ENCODE peak calls at places on chromosomes 2 and 18, in five cellular contexts. U is stimulated activated CD8-positive, alpha-beta memory T cell treated with anti-CD3 and anti-CD28 coated beads, Interleukin-12 subunit alpha, Interleukin-12 subunit beta, amount 100 ng/mL, for 4 hours; E is stromal cell of bone marrow; W is brain microvascular endothelial cell; O is iPS DF 19.7. F is an unnamed sample.
A peak's percentile ranks its signal among the peaks of the same experiment; 100 is the strongest.

GRCh38 chr2:83069724-83070123 is 1389.4 kb downstream of the SUCLG1 start:
- DNase-seq in O (no peak), E (no peak), U (no peak), W (peak; percentile 77), F (peak; percentile 18)

GRCh38 chr18:7616661-7617060 is 49.5 kb downstream of the PTPRM start:
- DNase-seq in O (no peak), W (no peak), E (no peak), U (no peak), F (no peak)

GRCh38 chr2:12432985-12433640 is 283.6 kb upstream of the TRIB2 start:
- DNase-seq in E (no peak), U (no peak), O (no peak), W (no peak), F (no peak)

GRCh38 chr2:27720004-27720551 is 51.4 kb upstream of the MRPL33 start:
- DNase-seq in U (peak; percentile 21), W (peak; percentile 92), O (no peak), E (peak; percentile 88), F (peak; percentile 70)

GRCh38 chr18:60193780-60194179 is 178.8 kb downstream of the MC4R start:
- DNase-seq in U (no peak), W (no peak), E (no peak), O (no peak), F (no peak)

GRCh38 chr2:102735431-102736130 is 26.2 kb upstream of the TMEM182 start:
- DNase-seq in W (no peak), O (no peak), E (no peak), U (no peak), F (no peak)

GRCh38 chr2:186771395-186771794 is 77.5 kb downstream of the FAM171B start:
- DNase-seq in E (no peak), O (no peak), U (no peak), W (peak; percentile 33), F (no peak)

GRCh38 chr2:26241928-26242436 is 2.5 kb downstream of the HADHA start:
- DNase-seq in W (no peak), U (no peak), E (no peak), O (no peak), F (no peak)

GRCh38 chr2:24702800-24703199 is 90.4 kb downstream of the PTRHD1 start:
- DNase-seq in E (peak; percentile 59), O (no peak), U (no peak), W (peak; percentile 65), F (peak; percentile 62)

GRCh38 chr2:172993924-172994717 is 81.5 kb upstream of the MAP3K20 start:
- DNase-seq in W (no peak), E (no peak), U (no peak), O (no peak), F (no peak)

GRCh38 chr2:46852124-46852523 is 63.5 kb downstream of the MCFD2 start:
- DNase-seq in U (no peak), E (no peak), W (no peak), O (no peak), F (no peak)

GRCh38 chr2:215410932-215411285 is 25.0 kb downstream of the FN1 start:
- DNase-seq in W (peak; percentile 62), E (peak; percentile 88), U (no peak), O (no peak), F (peak; percentile 83)

GRCh38 chr18:6476880-6477279 is 62.2 kb upstream of the L3MBTL4 start:
- DNase-seq in E (no peak), W (no peak), O (no peak), U (no peak), F (no peak)

GRCh38 chr18:75926811-75927210 is 499.3 kb upstream of the SMIM21 start:
- DNase-seq in O (no peak), E (no peak), W (no peak), U (no peak), F (no peak)

GRCh38 chr2:26244479-26245230 is at the start of the genes HADHA and HADHB:
- DNase-seq in W (peak; percentile 81), U (peak; percentile 77), E (peak; percentile 84), O (peak; percentile 76), F (peak; percentile 82)

GRCh38 chr2:151374426-151374825 is 17.0 kb downstream of the TNFAIP6 start:
- DNase-seq in U (no peak), W (peak; percentile 68), O (no peak), E (peak; percentile 47), F (peak; percentile 67)

GRCh38 chr2:238424313-238424700 is 2.4 kb upstream of the ASB1 start:
- DNase-seq in U (no peak), W (no peak), E (peak; percentile 85), O (no peak), F (no peak)

GRCh38 chr2:71926098-71926466 is 221.6 kb downstream of the CYP26B1 start:
- DNase-seq in U (no peak), W (no peak), E (no peak), O (no peak), F (no peak)

GRCh38 chr2:162212366-162212765 is 30.9 kb downstream of the FAP start:
- DNase-seq in O (no peak), W (no peak), U (no peak), E (no peak), F (no peak)

GRCh38 chr2:222733846-222734689 is 62.6 kb downstream of the MOGAT1 start:
- DNase-seq in W (no peak), U (no peak), O (no peak), E (no peak), F (peak; percentile 40)

GRCh38 chr2:170530803-170531564 is 184.2 kb upstream of the SP5 start:
- DNase-seq in U (no peak), E (no peak), W (no peak), O (no peak), F (no peak)

GRCh38 chr2:131026914-131027313 is 66.3 kb downstream of the FAM168B start:
- DNase-seq in O (no peak), W (no peak), U (no peak), E (no peak), F (no peak)

GRCh38 chr2:40482091-40482490 is 30.2 kb upstream of the SLC8A1 start:
- DNase-seq in O (no peak), W (no peak), E (no peak), U (no peak), F (no peak)

GRCh38 chr2:41922177-41922576 is 125.6 kb upstream of the PKDCC start:
- DNase-seq in E (no peak), U (no peak), O (no peak), W (no peak), F (no peak)

GRCh38 chr2:20180676-20181648 is 44.0 kb downstream of the SDC1 start:
- DNase-seq in E (no peak), U (no peak), O (no peak), W (no peak), F (no peak)

GRCh38 chr2:88530081-88530480 is 77.6 kb upstream of the FOXI3 start:
- DNase-seq in U (no peak), E (no peak), W (no peak), O (no peak), F (no peak)

GRCh38 chr2:234352270-234352669 is 144.6 kb downstream of the ARL4C start:
- DNase-seq in E (no peak), U (no peak), W (no peak), O (no peak), F (no peak)

GRCh38 chr2:102235042-102235473 is 48.2 kb downstream of the IL1RL2 start:
- DNase-seq in E (no peak), O (no peak), U (no peak), W (no peak), F (no peak)

GRCh38 chr2:169294001-169294675 is 68.2 kb downstream of the LRP2 start:
- DNase-seq in E (no peak), O (no peak), W (no peak), U (no peak), F (no peak)

GRCh38 chr2:46207591-46207990 is 89.6 kb upstream of the EPAS1 start:
- DNase-seq in E (no peak), W (no peak), U (no peak), O (no peak), F (no peak)

GRCh38 chr2:54634012-54634411 is 89.5 kb upstream of the EML6 start:
- DNase-seq in O (no peak), W (no peak), E (no peak), U (no peak), F (no peak)

F was measured in GM04504.